ENCODE peak calls at places on chromosome 9, in four cellular contexts. T is CD8-positive, alpha-beta T cell; P is left lung; O is keratinocyte. V is an unnamed sample.

GRCh38 chr9:27749838-27750237 is 176.6 kb upstream of the C9orf72 start:
- DNase-seq in P (no peak), T (no peak), O (no peak), V (no peak)

GRCh38 chr9:130137870-130138653 is 34.1 kb upstream of the NCS1 start:
- DNase-seq in P (no peak), O (peak), T (no peak), V (peak)

GRCh38 chr9:100379862-100380261 is 27.1 kb upstream of the TEX10 start:
- DNase-seq in P (no peak), O (no peak), T (no peak), V (no peak)

GRCh38 chr9:130530932-130531331 is 48.4 kb upstream of the FUBP3 start:
- DNase-seq in O (no peak), T (no peak), P (no peak), V (no peak)

GRCh38 chr9:114287763-114288232 is 35.1 kb upstream of the ORM1 start:
- DNase-seq in T (no peak), P (peak), O (no peak), V (no peak)

GRCh38 chr9:132708239-132708638 is 38.0 kb downstream of the GTF3C4 start:
- DNase-seq in P (no peak), T (no peak), O (no peak), V (no peak)

GRCh38 chr9:107635803-107636174 is 146.2 kb upstream of the KLF4 start:
- DNase-seq in T (no peak), P (no peak), O (no peak), V (no peak)

GRCh38 chr9:124259273-124260078 is 1.7 kb downstream of the NEK6 start:
- DNase-seq in O (no peak), P (peak), T (no peak), V (no peak)

GRCh38 chr9:6024035-6024554 is 8.7 kb upstream of the RANBP6 start:
- DNase-seq in P (no peak), O (no peak), T (peak), V (no peak)

GRCh38 chr9:112582371-112582770 is 95.7 kb downstream of the KIAA1958 start:
- DNase-seq in O (no peak), T (no peak), P (no peak), V (peak)

GRCh38 chr9:86406366-86406765 is 52.2 kb upstream of the TUT7 start:
- DNase-seq in P (no peak), O (peak), T (no peak), V (peak)

GRCh38 chr9:99282406-99282805 is 60.3 kb downstream of the SEC61B start:
- DNase-seq in O (no peak), P (no peak), T (no peak), V (no peak)

GRCh38 chr9:91162311-91162710 is 199.4 kb downstream of the AUH start:
- DNase-seq in P (no peak), T (no peak), O (no peak), V (no peak)

GRCh38 chr9:71793386-71794105 is 25.2 kb upstream of the CEMIP2 start:
- DNase-seq in T (no peak), P (no peak), O (no peak), V (no peak)

GRCh38 chr9:32741706-32742105 is 41.6 kb upstream of the TMEM215 start:
- DNase-seq in O (no peak), P (no peak), T (no peak), V (no peak)

GRCh38 chr9:85172001-85172978 is 502.8 kb downstream of the NTRK2 start:
- DNase-seq in T (no peak), O (peak), P (no peak), V (peak)

GRCh38 chr9:4425358-4426045 is 64.8 kb upstream of the SLC1A1 start:
- DNase-seq in T (no peak), O (no peak), P (no peak), V (peak)

GRCh38 chr9:124855944-124856773 is 2.9 kb downstream of the WDR38 start:
- DNase-seq in O (no peak), P (no peak), T (no peak), V (no peak)

GRCh38 chr9:87873607-87874319 is 8.9 kb upstream of the SPATA31E1 start:
- DNase-seq in T (no peak), P (no peak), O (no peak), V (no peak)

GRCh38 chr9:91043041-91043740 is 241.6 kb downstream of the SYK start:
- DNase-seq in O (no peak), T (no peak), P (no peak), V (no peak)

GRCh38 chr9:137550958-137551655 is 572 bp upstream of the MRPL41 start:
- DNase-seq in T (no peak), P (peak), O (no peak), V (no peak)

GRCh38 chr9:80177949-80178480 is 606.2 kb downstream of the TLE4 start:
- DNase-seq in O (no peak), P (no peak), T (no peak), V (no peak)

GRCh38 chr9:91639054-91639453 is 215.4 kb upstream of the NFIL3 start:
- DNase-seq in T (no peak), P (no peak), O (no peak), V (no peak)

GRCh38 chr9:114551750-114552685 is 35.6 kb upstream of the ATP6V1G1 start:
- DNase-seq in T (no peak), O (peak), P (no peak), V (peak)

GRCh38 chr9:33350310-33350709 is 52.1 kb downstream of the AQP7 start:
- DNase-seq in P (no peak), O (no peak), T (no peak), V (no peak)

GRCh38 chr9:107539427-107540154 is 50.0 kb upstream of the KLF4 start:
- DNase-seq in O (no peak), T (no peak), P (no peak), V (no peak)

GRCh38 chr9:17075758-17076485 is 58.9 kb upstream of the CNTLN start:
- DNase-seq in P (no peak), O (no peak), T (no peak), V (no peak)

GRCh38 chr9:112086627-112087026 is 88.5 kb downstream of the SUSD1 start:
- DNase-seq in T (no peak), O (no peak), P (no peak), V (no peak)

DNA sequence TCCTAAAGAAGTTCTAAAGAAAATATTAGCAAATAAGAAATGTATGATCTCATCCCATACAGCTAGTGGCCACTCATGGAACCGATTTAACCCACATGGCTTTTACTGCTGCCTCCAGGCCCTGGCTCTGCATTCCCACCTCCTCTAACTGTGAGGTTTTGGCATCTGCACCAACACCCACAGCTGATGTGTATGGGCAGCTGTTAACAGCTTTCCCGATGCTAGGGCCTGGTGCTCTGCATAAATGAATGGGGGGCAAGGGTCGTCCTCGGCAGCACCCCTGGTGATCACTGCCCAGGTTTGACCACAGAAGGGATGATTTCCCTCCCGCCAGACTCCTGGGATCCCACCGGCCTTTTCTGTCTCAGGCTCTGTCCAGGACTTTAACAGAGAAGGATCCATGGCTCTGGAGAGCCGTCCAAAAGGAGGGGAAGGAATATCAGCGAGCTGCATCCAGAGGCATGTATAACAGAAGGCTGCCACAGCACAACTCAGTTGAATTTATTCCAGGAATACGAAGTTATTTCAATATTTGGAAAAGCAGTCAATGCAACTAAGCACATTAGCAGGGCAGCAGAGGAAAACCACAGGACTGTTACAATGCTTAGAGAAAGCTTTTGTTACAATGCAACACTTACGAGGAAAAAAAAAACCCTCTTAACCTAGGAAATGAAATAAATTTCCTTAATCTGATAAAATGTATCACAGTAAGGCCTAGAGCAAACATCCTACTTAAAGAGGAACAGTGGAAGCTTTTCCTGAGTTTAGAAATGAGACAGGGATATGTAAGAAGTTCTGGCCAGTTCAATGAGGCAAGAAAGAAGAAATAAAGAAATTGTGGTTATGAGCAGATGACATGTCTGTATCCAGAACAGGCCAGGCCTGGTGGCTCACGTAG is 63.1 kb downstream of the NACC2 start:
- DNase-seq in T (no peak), P (peak), O (no peak), V (no peak)
- H3K27ac ChIP-seq in T (no peak), P (peak), O (no peak), V (no peak)

DNA sequence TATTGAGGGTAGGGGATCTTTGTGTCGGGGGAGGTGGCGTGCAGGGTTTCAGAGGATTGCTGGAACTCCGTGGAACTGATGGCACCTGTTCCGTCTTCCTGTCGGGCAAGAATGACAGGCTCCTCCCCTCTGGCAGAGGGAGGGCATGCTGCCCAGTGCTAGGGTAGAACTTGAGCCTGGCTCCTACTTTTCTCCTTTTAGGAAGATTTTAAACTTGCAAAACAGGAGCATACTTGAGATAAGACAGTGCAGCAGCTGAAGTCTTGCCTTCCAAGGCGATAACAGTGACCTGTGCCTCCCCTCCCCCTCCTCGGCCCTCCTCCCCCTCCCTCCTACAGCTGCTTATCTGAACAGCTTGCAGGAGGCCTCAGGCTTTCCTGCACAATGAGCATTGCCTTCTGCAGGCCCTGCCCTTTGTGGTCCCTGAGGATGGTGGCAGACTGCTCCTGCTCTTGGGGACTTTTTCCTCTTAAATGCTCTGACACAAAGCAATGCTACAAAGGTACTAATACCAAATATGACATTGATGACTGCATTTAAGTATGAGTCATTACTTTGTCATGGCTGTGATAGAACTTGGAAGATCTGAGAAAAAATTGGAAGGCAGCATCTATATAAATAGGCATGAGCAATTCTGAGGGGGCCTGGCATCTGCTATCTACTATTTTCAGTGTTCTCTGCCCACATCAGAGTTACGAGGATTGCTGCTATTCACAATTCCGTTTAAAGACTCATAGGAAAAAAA is 1.9 kb downstream of the GADD45G start:
- DNase-seq in P (no peak), O (no peak), T (no peak), V (no peak)
- H3K27ac ChIP-seq in P (peak), O (no peak), T (no peak), V (peak)

GRCh38 chr9:120928015-120928719 is 1.6 kb upstream of the TRAF1 start:
- DNase-seq in P (peak), O (no peak), T (no peak), V (no peak)
- H3K27ac ChIP-seq in P (peak), O (peak), T (peak), V (peak)

DNA sequence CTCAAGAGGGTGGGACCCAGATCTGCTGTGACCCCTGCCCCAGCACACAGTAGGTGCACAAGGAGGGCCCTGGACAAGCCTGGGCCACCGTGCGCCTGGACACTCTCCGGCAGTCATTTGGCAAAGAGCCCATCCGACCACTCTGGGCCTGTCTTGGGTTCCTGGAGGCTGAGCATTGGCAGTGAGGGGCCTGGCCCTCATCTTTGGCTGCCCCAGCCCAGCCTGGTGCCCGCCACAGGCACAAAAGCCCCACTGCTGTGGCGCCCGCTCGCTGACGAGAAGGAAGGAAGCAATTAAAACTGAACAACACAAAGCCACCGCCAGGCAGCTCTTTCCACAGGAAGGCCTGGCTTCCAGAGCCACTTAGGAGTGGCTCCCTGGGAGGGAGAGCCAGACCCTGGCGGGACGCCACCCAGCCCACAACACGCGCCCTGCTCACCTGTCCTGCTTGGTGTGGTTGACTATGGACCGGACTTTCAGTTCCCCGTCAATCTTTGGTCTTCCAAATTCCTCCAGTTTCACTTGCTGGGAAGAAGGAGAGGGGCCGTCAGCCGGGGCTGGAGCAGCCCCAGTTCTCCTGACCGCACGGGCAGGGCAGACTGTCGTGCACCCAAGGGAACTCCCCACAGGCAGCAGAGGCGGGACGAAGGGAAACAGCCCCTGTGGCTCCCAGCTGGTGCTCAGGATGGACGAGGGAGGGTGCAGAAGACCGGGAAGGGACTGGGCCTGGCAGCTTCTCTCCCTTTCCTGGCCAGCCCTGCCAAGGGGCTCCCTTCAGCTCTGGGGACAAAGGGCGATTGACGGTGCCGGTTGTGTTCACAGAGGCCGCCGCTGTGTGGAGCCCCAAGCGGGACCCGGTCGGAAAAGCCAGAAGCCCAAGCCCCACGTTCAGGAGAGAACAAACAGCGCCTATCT is 50.9 kb upstream of the SARDH start:
- DNase-seq in O (no peak), T (no peak), P (peak), V (no peak)
- H3K27ac ChIP-seq in O (no peak), T (no peak), P (peak), V (no peak)

DNA sequence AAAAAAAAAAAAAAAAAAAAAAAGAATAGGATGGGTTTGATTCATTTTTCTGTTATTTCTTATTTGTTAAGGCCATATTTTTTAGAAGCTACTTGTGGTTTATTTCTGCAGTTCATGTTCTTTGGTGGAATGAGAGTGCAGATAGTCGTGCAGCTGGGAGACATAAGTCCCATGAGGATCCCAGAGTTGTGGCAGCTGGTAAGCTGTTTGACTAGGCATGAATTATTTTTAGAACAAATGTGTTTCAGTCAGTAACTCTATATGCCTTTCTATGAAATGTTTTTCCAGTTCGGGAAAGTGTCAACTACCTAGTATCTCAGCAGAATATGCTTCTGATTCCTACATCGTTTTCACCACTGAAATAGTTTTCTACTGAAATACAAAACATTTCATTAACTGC is 5.0 kb upstream of the NIPSNAP3B start:
- DNase-seq in O (no peak), P (no peak), T (no peak), V (no peak)
- H3K27ac ChIP-seq in O (no peak), P (no peak), T (no peak), V (no peak)

DNA sequence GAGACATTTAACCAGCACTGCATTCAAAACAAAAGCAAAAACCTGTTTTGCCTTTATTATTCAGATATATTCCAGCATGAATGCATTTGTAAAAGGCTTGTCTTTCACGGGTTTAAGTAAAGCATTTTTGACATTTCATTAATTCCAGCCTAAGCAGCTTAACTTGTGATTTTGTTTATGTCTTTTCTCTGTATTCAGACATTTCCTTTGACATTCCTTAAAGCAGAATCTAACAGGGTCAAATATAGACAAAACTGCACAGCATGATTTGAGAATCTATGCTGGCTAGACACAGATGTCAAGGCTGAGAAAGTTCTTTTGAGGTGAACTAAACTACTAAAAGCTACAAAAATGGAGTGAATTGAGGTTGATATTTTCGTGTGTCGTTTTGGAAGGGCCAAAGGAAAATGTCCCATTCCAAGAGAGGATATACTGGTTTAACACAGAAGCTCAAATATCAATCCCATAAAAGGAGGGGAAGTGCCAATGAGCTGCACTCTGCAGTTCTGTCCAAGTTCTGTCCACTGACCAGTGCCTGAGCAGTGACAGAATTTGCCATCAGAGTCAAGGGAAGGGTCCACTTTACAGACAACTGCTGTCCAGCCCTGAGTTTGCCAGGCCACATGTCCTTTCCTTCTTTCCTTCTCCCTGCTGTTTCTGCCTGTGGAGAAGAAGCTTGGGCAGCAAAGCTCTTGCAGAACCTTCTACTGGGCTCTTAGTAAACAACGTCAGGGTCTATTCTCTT is 198.7 kb upstream of the KLF9 start:
- DNase-seq in T (no peak), P (no peak), O (no peak), V (no peak)
- H3K27ac ChIP-seq in T (no peak), P (no peak), O (no peak), V (no peak)